ENCODE peak calls at places on chromosomes 2 and 18, in five cellular contexts. A is A549, X is NB4, I is suprapubic skin, J is HCT116. L is an unnamed sample.

GRCh38 chr2:219469186-219469724 is 29.4 kb upstream of the GMPPA start:
- DNase-seq in A (peak; percentile 40), X (peak; percentile 80), I (no peak), J (no peak), L (peak; percentile 98)

GRCh38 chr2:235472443-235472842 is 21.4 kb upstream of the AGAP1 start:
- DNase-seq in A (peak; percentile 24), X (no peak), I (no peak), J (no peak), L (no peak)

GRCh38 chr2:42638080-42638784 is 69.8 kb downstream of the MTA3 start:
- DNase-seq in A (no peak), X (no peak), I (no peak), J (no peak), L (no peak)

GRCh38 chr2:234885113-234885512 is 66.7 kb upstream of the SH3BP4 start:
- DNase-seq in A (no peak), X (no peak), I (no peak), J (no peak), L (no peak)

GRCh38 chr2:164599954-164600589 is 21.2 kb downstream of the GRB14 start:
- DNase-seq in A (peak; percentile 87), X (peak; percentile 76), I (no peak), J (peak; percentile 79), L (peak; percentile 19)

GRCh38 chr2:157254041-157254440 is 3.5 kb upstream of the GALNT5 start:
- DNase-seq in A (no peak), X (no peak), I (no peak), J (no peak), L (no peak)

GRCh38 chr18:47397671-47398319 is 146.3 kb upstream of the SKOR2 start:
- DNase-seq in A (peak; percentile 9), X (peak; percentile 43), I (no peak), J (peak; percentile 8), L (no peak)

GRCh38 chr2:45269149-45269793 is 260.0 kb upstream of the SIX2 start:
- DNase-seq in A (no peak), X (no peak), I (no peak), J (no peak), L (no peak)

GRCh38 chr2:235773188-235773928 is 279.5 kb downstream of the AGAP1 start:
- DNase-seq in A (no peak), X (no peak), I (no peak), J (no peak), L (no peak)

GRCh38 chr2:98467082-98467536 is 22.5 kb downstream of the INPP4A start:
- DNase-seq in A (no peak), X (peak; percentile 42), I (no peak), J (no peak), L (no peak)

GRCh38 chr2:29323961-29324360 is 208.7 kb downstream of the CLIP4 start:
- DNase-seq in A (no peak), X (no peak), I (no peak), J (no peak), L (no peak)

GRCh38 chr2:164620873-164621760 is at the start of gene GRB14:
- DNase-seq in A (peak; percentile 76), X (no peak), I (peak; percentile 59), J (peak; percentile 28), L (no peak)

GRCh38 chr18:21484851-21485636 is 115.5 kb downstream of the ESCO1 start:
- DNase-seq in A (no peak), X (peak; percentile 8), I (no peak), J (no peak), L (no peak)

GRCh38 chr2:54099834-54100595 is 15.4 kb upstream of the ACYP2 start:
- DNase-seq in A (no peak), X (no peak), I (no peak), J (no peak), L (no peak)

GRCh38 chr18:26657618-26658581 is 109.5 kb upstream of the KCTD1 start:
- DNase-seq in A (no peak), X (peak; percentile 16), I (no peak), J (no peak), L (no peak)

GRCh38 chr2:98127229-98127989 is 40.4 kb downstream of the VWA3B start:
- DNase-seq in A (no peak), X (no peak), I (no peak), J (no peak), L (no peak)

GRCh38 chr18:33372442-33372841 is 68.1 kb downstream of the CCDC178 start:
- DNase-seq in A (no peak), X (no peak), I (no peak), J (no peak), L (no peak)

GRCh38 chr2:200585730-200586643 is at the start of gene AOX1:
- DNase-seq in A (no peak), X (no peak), I (peak; percentile 89), J (no peak), L (no peak)

GRCh38 chr2:172299741-172300140 is 127.6 kb upstream of the ITGA6 start:
- DNase-seq in A (peak; percentile 49), X (no peak), I (no peak), J (no peak), L (no peak)

GRCh38 chr2:99682280-99683060 is 192.7 kb upstream of the REV1 start:
- DNase-seq in A (no peak), X (no peak), I (no peak), J (no peak), L (no peak)

GRCh38 chr2:173555833-173556232 is 201.2 kb downstream of the CDCA7 start:
- DNase-seq in A (no peak), X (no peak), I (no peak), J (no peak), L (no peak)

GRCh38 chr18:8800876-8801262 is 95.5 kb downstream of the MTCL1 start:
- DNase-seq in A (peak; percentile 42), X (no peak), I (no peak), J (no peak), L (peak; percentile 23)

GRCh38 chr18:8800041-8800441 is 94.7 kb downstream of the MTCL1 start:
- DNase-seq in A (no peak), X (no peak), I (no peak), J (no peak), L (peak; percentile 26)

GRCh38 chr18:8800445-8800844 is 95.1 kb downstream of the MTCL1 start:
- DNase-seq in A (peak; percentile 93), X (no peak), I (no peak), J (peak; percentile 73), L (peak; percentile 87)

GRCh38 chr18:8798996-8799395 is 93.6 kb downstream of the MTCL1 start:
- DNase-seq in A (peak; percentile 50), X (no peak), I (no peak), J (no peak), L (no peak)

GRCh38 chr18:8799593-8799992 is 94.2 kb downstream of the MTCL1 start:
- DNase-seq in A (no peak), X (no peak), I (no peak), J (no peak), L (no peak)
- TF ChIP-seq POLR2A in A (no peak), X (no peak), I (no peak), J (no peak), L (no peak)

GRCh38 chr2:23379220-23379695 is 5.7 kb upstream of the KLHL29 start:
- DNase-seq in A (no peak), X (no peak), I (no peak), J (no peak), L (no peak)

GRCh38 chr2:23381084-23381483 is 3.9 kb upstream of the KLHL29 start:
- DNase-seq in A (peak; percentile 79), X (peak; percentile 70), I (peak; percentile 80), J (peak; percentile 89), L (peak; percentile 60)

GRCh38 chr2:23381498-23381897 is 3.5 kb upstream of the KLHL29 start:
- DNase-seq in A (no peak), X (no peak), I (no peak), J (no peak), L (no peak)

GRCh38 chr2:23378496-23378895 is 6.5 kb upstream of the KLHL29 start:
- DNase-seq in A (no peak), X (no peak), I (no peak), J (no peak), L (no peak)

DNA sequence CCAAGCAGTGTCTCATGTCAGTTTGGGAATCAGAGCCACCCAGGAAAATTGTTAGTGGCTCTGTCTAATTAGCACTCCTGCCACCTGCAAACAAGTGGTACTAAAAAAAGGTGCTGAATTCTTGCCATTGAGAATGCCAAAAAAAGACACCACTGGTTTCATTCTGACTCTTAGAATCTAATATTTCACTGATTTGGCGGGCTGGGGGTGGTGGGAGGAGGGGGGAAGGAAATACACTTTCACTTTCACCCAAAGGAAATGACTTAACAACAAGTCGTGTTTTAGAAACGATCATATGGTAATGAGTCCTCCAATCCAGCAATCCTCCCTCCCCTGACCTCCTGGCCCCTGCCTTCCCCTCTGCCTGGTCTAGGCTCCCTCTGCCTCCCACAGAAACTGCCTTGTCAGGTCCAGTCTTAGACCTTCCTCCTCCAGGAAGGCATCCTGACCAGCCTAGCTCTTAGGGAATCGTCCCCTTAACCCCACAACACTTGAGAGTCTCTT is 4.4 kb upstream of the KLHL29 start:
- DNase-seq in A (no peak), X (peak; percentile 50), I (no peak), J (no peak), L (peak; percentile 61)
- TF ChIP-seq POLR2A in A (no peak), X (no peak), I (no peak), J (no peak), L (no peak)

GRCh38 chr2:193808877-193809276 is 1614.1 kb upstream of the TMEFF2 start:
- DNase-seq in A (no peak), X (no peak), I (no peak), J (no peak), L (no peak)

GRCh38 chr2:193810533-193810932 is 1615.8 kb upstream of the TMEFF2 start:
- DNase-seq in A (no peak), X (no peak), I (no peak), J (no peak), L (no peak)

GRCh38 chr2:193806088-193806774 is 1611.5 kb upstream of the TMEFF2 start:
- DNase-seq in A (no peak), X (no peak), I (no peak), J (no peak), L (no peak)
- TF ChIP-seq POLR2A in A (no peak), X (no peak), I (no peak), J (no peak), L (no peak)

DNA sequence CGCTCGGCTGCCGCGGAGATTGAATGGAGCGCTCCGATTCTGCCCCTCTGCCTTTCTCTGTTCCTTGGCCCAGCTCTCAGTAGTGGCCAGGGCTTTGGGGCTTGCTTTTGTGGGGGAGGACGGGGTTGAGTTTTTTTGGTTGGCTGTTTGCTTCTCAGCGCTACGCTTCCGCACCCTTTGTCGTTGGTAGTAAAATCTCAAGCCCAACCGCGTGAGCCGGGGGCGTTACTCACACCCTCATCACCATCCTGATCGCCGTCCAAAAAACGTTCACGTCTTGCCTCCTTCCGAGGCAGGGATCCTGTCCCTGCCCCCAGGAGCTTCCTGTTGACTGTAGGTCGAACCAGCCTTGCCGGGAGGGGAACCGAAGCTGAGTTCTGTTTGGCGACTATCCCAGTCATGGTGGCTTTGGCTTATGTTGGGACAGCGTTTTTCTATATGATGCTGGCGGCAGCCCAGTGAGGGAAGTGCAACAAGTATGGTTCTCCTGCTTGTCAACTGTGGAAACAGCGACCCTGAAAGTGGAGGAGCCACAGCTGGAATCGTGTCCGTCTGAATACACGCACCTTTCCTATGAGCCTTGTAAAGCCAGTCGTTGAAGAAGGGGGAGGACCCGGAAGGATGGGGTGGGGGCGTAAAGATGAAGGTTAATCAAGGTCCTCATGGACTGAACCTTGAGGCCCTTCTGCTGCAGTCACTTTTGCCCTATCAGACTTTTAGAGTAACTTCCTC is 797 bp upstream of the YES1 start:
- DNase-seq in A (peak; percentile 70), X (peak; percentile 95), I (peak; percentile 92), J (peak; percentile 51), L (peak; percentile 56)
- TF ChIP-seq POLR2A in A (no peak), X (peak; percentile 55), I (no peak), J (no peak), L (no peak)